ENCODE peak calls at places on chromosomes 7 and 10, in seven cellular contexts. S is posterior vena cava, K is T-helper 17 cell, J is HCT116, G is PC-3, X is GM10248, N is AG04450. Z is an unnamed sample.

GRCh38 chr7:150369740-150370501 is 1.3 kb downstream of the REPIN1 start:
- DNase-seq in S (no peak), K (no peak), J (no peak), G (no peak), X (no peak), N (no peak), Z (no peak)

GRCh38 chr7:130486963-130487324 is 4.9 kb upstream of the MEST start:
- DNase-seq in S (no peak), K (no peak), J (no peak), G (peak), X (no peak), N (no peak), Z (no peak)

GRCh38 chr10:71726673-71727428 is 7.3 kb upstream of the C10orf105 start:
- DNase-seq in S (no peak), K (peak), J (no peak), G (no peak), X (peak), N (no peak), Z (peak)

GRCh38 chr10:103843854-103844567 is 11.4 kb downstream of the SH3PXD2A start:
- DNase-seq in S (peak), K (no peak), J (no peak), G (no peak), X (no peak), N (no peak), Z (no peak)

GRCh38 chr10:52951819-52952218 is 179.2 kb upstream of the MBL2 start:
- DNase-seq in S (peak), K (no peak), J (no peak), G (peak), X (peak), N (peak), Z (peak)

GRCh38 chr7:55898287-55898686 is 11.0 kb downstream of the ZNF713 start:
- DNase-seq in S (no peak), K (no peak), J (no peak), G (peak), X (no peak), N (no peak), Z (no peak)

GRCh38 chr10:132580157-132580556 is 42.6 kb downstream of the INPP5A start:
- DNase-seq in S (no peak), K (no peak), J (no peak), G (no peak), X (no peak), N (no peak), Z (no peak)

GRCh38 chr7:23357190-23358093 is 58.3 kb downstream of the MALSU1 start:
- DNase-seq in S (no peak), K (no peak), J (peak), G (peak), X (peak), N (no peak), Z (peak)

GRCh38 chr10:63384001-63384400 is 81.8 kb downstream of the JMJD1C start:
- DNase-seq in S (no peak), K (no peak), J (no peak), G (no peak), X (no peak), N (no peak), Z (no peak)

GRCh38 chr7:18498327-18498726 is 2.8 kb downstream of the HDAC9 start:
- DNase-seq in S (no peak), K (no peak), J (no peak), G (no peak), X (no peak), N (no peak), Z (peak)

GRCh38 chr10:86372785-86373239 is 6.2 kb upstream of the GRID1 start:
- DNase-seq in S (no peak), K (no peak), J (no peak), G (no peak), X (no peak), N (no peak), Z (no peak)

GRCh38 chr7:155002411-155003214 is at the start of gene PAXIP1:
- DNase-seq in S (no peak), K (no peak), J (no peak), G (peak), X (peak), N (no peak), Z (peak)

GRCh38 chr7:128442346-128442745 is 13.3 kb upstream of the HILPDA start:
- DNase-seq in S (no peak), K (no peak), J (no peak), G (no peak), X (no peak), N (no peak), Z (no peak)

GRCh38 chr7:137717811-137718271 is 128.9 kb downstream of the DGKI start:
- DNase-seq in S (no peak), K (no peak), J (no peak), G (no peak), X (no peak), N (no peak), Z (no peak)

GRCh38 chr7:30697716-30698460 is 15.6 kb upstream of the CRHR2 start:
- DNase-seq in S (no peak), K (no peak), J (no peak), G (no peak), X (no peak), N (no peak), Z (no peak)

GRCh38 chr10:116948530-116948870 is 56.5 kb downstream of the SHTN1 start:
- DNase-seq in S (no peak), K (no peak), J (no peak), G (no peak), X (peak), N (no peak), Z (no peak)

GRCh38 chr10:28948045-28948444 is 270.7 kb downstream of the BAMBI start:
- DNase-seq in S (no peak), K (no peak), J (no peak), G (peak), X (no peak), N (no peak), Z (no peak)

GRCh38 chr10:32332299-32332750 is 14.6 kb downstream of the EPC1 start:
- DNase-seq in S (no peak), K (peak), J (no peak), G (peak), X (peak), N (no peak), Z (peak)

GRCh38 chr7:36188266-36188665 is 35.2 kb downstream of the EEPD1 start:
- DNase-seq in S (no peak), K (no peak), J (no peak), G (no peak), X (no peak), N (no peak), Z (no peak)

GRCh38 chr10:659710-660141 is 29.7 kb downstream of the DIP2C start:
- DNase-seq in S (no peak), K (no peak), J (no peak), G (no peak), X (no peak), N (peak), Z (no peak)

GRCh38 chr7:68562323-68562899 is 1035.9 kb upstream of the AUTS2 start:
- DNase-seq in S (no peak), K (no peak), J (no peak), G (no peak), X (no peak), N (no peak), Z (no peak)

GRCh38 chr10:126247454-126247975 is 140.8 kb downstream of the ADAM12 start:
- DNase-seq in S (peak), K (no peak), J (no peak), G (peak), X (no peak), N (peak), Z (no peak)

GRCh38 chr7:88761779-88762178 is 2.3 kb downstream of the ZNF804B start:
- DNase-seq in S (no peak), K (no peak), J (no peak), G (no peak), X (no peak), N (no peak), Z (no peak)

GRCh38 chr7:49670991-49671390 is 102.4 kb upstream of the VWC2 start:
- DNase-seq in S (no peak), K (no peak), J (no peak), G (peak), X (no peak), N (no peak), Z (no peak)

GRCh38 chr10:66455304-66455703 is 470.5 kb upstream of the LRRTM3 start:
- DNase-seq in S (no peak), K (no peak), J (peak), G (peak), X (no peak), N (no peak), Z (no peak)

GRCh38 chr7:14340415-14341079 is 351.1 kb upstream of the ETV1 start:
- DNase-seq in S (no peak), K (no peak), J (no peak), G (no peak), X (no peak), N (no peak), Z (no peak)

GRCh38 chr10:98361131-98361633 is 53.8 kb downstream of the PYROXD2 start:
- DNase-seq in S (peak), K (no peak), J (no peak), G (no peak), X (no peak), N (peak), Z (no peak)

GRCh38 chr7:18320971-18321567 is 174.5 kb upstream of the HDAC9 start:
- DNase-seq in S (no peak), K (no peak), J (peak), G (peak), X (peak), N (no peak), Z (peak)

GRCh38 chr7:85890244-85890811 is 703.5 kb upstream of the SEMA3D start:
- DNase-seq in S (no peak), K (no peak), J (peak), G (peak), X (peak), N (no peak), Z (peak)

GRCh38 chr7:68246189-68246633 is 1249.6 kb downstream of the TYW1 start:
- DNase-seq in S (no peak), K (no peak), J (no peak), G (peak), X (no peak), N (no peak), Z (no peak)

GRCh38 chr7:129517931-129518330 is 15.6 kb downstream of the SMKR1 start:
- DNase-seq in S (no peak), K (no peak), J (no peak), G (no peak), X (no peak), N (no peak), Z (no peak)

Z was measured in OCI-LY7.